ENCODE peak calls at places on chromosomes 16 and 17, in seven cellular contexts. W is sigmoid colon, U is choroid plexus epithelial cell, K is heart right ventricle, M is dorsolateral prefrontal cortex, D is cardiac muscle cell, A is AG09309. G is an unnamed sample.

GRCh38 chr17:54172654-54173316 is 350.1 kb downstream of the KIF2B start:
- DNase-seq in W (no peak), U (peak), K (no peak), M (peak), D (peak), A (no peak), G (peak)

GRCh38 chr17:1147664-1148063 is 32.1 kb downstream of the ABR start:
- DNase-seq in W (no peak), U (peak), K (peak), M (peak), D (peak), A (no peak), G (peak)

GRCh38 chr16:29674188-29674587 is 4.8 kb upstream of the QPRT start:
- DNase-seq in W (peak), U (no peak), K (peak), M (peak), D (no peak), A (no peak), G (peak)

GRCh38 chr17:60510031-60510430 is 16.0 kb downstream of the APPBP2 start:
- DNase-seq in W (no peak), U (no peak), K (no peak), M (no peak), D (no peak), A (no peak), G (no peak)

GRCh38 chr16:8931864-8932263 is 31.8 kb downstream of the USP7 start:
- DNase-seq in W (no peak), U (peak), K (peak), M (no peak), D (peak), A (no peak), G (peak)

GRCh38 chr17:27236710-27237315 is 57.1 kb upstream of the WSB1 start:
- DNase-seq in W (peak), U (peak), K (peak), M (peak), D (peak), A (no peak), G (peak)

GRCh38 chr16:68460067-68460466 is 11.8 kb upstream of the SMPD3 start:
- DNase-seq in W (no peak), U (no peak), K (no peak), M (no peak), D (no peak), A (no peak), G (no peak)

GRCh38 chr17:75625813-75626486 is 7.3 kb upstream of the SMIM5 start:
- DNase-seq in W (no peak), U (peak), K (no peak), M (no peak), D (peak), A (no peak), G (no peak)

GRCh38 chr16:72924918-72925630 is 122.9 kb downstream of the ZFHX3 start:
- DNase-seq in W (peak), U (no peak), K (no peak), M (no peak), D (no peak), A (no peak), G (no peak)

GRCh38 chr17:49433000-49433694 is 18.5 kb upstream of the PHB1 start:
- DNase-seq in W (no peak), U (no peak), K (no peak), M (no peak), D (no peak), A (no peak), G (no peak)

GRCh38 chr16:30766206-30766921 is 4.2 kb downstream of the RNF40 start:
- DNase-seq in W (no peak), U (no peak), K (no peak), M (no peak), D (no peak), A (no peak), G (no peak)

GRCh38 chr16:66258916-66259845 is 107.3 kb upstream of the CDH5 start:
- DNase-seq in W (peak), U (no peak), K (no peak), M (no peak), D (no peak), A (no peak), G (no peak)

GRCh38 chr17:6422654-6423241 is 12.2 kb downstream of the AIPL1 start:
- DNase-seq in W (no peak), U (no peak), K (no peak), M (no peak), D (no peak), A (no peak), G (no peak)

GRCh38 chr17:13114601-13115024 is 96.8 kb upstream of the ELAC2 start:
- DNase-seq in W (no peak), U (peak), K (peak), M (peak), D (peak), A (peak), G (peak)

GRCh38 chr16:30539000-30539964 is 4.6 kb upstream of the ZNF747 start:
- DNase-seq in W (no peak), U (no peak), K (peak), M (no peak), D (peak), A (no peak), G (no peak)

GRCh38 chr16:86984975-86985655 is 332.1 kb downstream of the C16orf95 start:
- DNase-seq in W (no peak), U (no peak), K (peak), M (no peak), D (peak), A (no peak), G (no peak)

GRCh38 chr16:84689126-84689525 is 10.7 kb upstream of the USP10 start:
- DNase-seq in W (peak), U (peak), K (no peak), M (no peak), D (no peak), A (peak), G (peak)

GRCh38 chr17:45759761-45760160 is 24.4 kb upstream of the CRHR1 start:
- DNase-seq in W (no peak), U (peak), K (no peak), M (no peak), D (no peak), A (no peak), G (no peak)

GRCh38 chr16:58614212-58614611 is 15.4 kb downstream of the CNOT1 start:
- DNase-seq in W (no peak), U (peak), K (no peak), M (no peak), D (no peak), A (peak), G (no peak)

GRCh38 chr16:21990381-21990944 is 10.5 kb downstream of the PDZD9 start:
- DNase-seq in W (no peak), U (no peak), K (no peak), M (no peak), D (no peak), A (no peak), G (no peak)

GRCh38 chr16:84139628-84140258 is 5.2 kb downstream of the HSDL1 start:
- DNase-seq in W (no peak), U (no peak), K (no peak), M (no peak), D (no peak), A (no peak), G (no peak)

GRCh38 chr17:17377568-17377967 is 74.4 kb downstream of the NT5M start:
- DNase-seq in W (no peak), U (no peak), K (no peak), M (no peak), D (no peak), A (no peak), G (no peak)

GRCh38 chr17:11979795-11980194 is 17.5 kb downstream of the ZNF18 start:
- DNase-seq in W (no peak), U (no peak), K (no peak), M (no peak), D (no peak), A (no peak), G (no peak)

GRCh38 chr17:81510798-81511549 is 1.6 kb downstream of the ACTG1 start:
- DNase-seq in W (no peak), U (peak), K (no peak), M (no peak), D (peak), A (no peak), G (no peak)

GRCh38 chr16:9929836-9930235 is 252.4 kb downstream of the GRIN2A start:
- DNase-seq in W (no peak), U (no peak), K (no peak), M (no peak), D (no peak), A (no peak), G (no peak)

GRCh38 chr17:40485851-40486512 is 15.4 kb downstream of the TNS4 start:
- DNase-seq in W (peak), U (peak), K (no peak), M (no peak), D (no peak), A (peak), G (peak)

GRCh38 chr17:48611681-48612455 is 1.1 kb upstream of the HOXB7 start:
- DNase-seq in W (no peak), U (no peak), K (no peak), M (no peak), D (no peak), A (no peak), G (no peak)

GRCh38 chr17:63697341-63698286 is 2.3 kb downstream of the LIMD2 start:
- DNase-seq in W (no peak), U (peak), K (peak), M (no peak), D (no peak), A (no peak), G (no peak)

GRCh38 chr17:63698886-63699637 is 863 bp downstream of the LIMD2 start:
- DNase-seq in W (peak), U (peak), K (peak), M (no peak), D (no peak), A (no peak), G (no peak)

GRCh38 chr17:63699638-63700527 is at the start of gene LIMD2:
- DNase-seq in W (peak), U (no peak), K (peak), M (no peak), D (peak), A (no peak), G (no peak)

GRCh38 chr17:63696381-63696961 is 3.5 kb downstream of the LIMD2 start:
- DNase-seq in W (no peak), U (peak), K (no peak), M (no peak), D (peak), A (no peak), G (no peak)

DNA sequence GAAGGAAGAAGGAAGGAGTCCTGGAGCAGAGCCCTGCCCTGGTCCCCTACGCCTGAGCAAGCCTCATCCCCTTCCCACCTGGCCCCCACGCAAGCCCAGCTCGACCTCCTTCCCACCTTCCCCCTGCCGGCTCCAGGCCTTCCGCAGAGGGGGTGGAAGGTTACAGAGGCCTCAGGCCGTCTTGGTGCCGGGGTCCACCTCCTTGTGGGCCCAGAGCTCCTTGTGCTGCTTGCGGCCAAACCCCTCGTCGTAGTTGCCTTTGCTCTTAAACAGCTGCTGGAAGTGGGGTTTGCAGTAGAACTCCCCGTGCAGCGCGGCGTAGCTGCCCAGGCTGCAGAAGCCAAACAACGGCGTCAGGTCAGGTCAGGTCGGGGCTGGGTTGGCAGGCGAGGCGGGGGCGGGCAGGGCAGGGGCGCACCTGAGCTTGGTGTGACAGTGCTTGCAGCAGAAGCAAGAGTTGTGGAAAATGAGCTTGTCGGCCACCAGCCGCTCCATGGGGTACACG is 1.5 kb downstream of the LIMD2 start:
- DNase-seq in W (no peak), U (no peak), K (no peak), M (no peak), D (no peak), A (no peak), G (no peak)
- H3K4me3 ChIP-seq in W (peak), U (peak), K (peak), M (peak), D (peak), A (no peak), G (peak)

GRCh38 chr16:27811881-27812280 is 251.6 kb downstream of the GSG1L start:
- DNase-seq in W (peak), U (no peak), K (no peak), M (peak), D (no peak), A (no peak), G (no peak)
- TF ChIP-seq CTCF in W (no peak), U (no peak), K (no peak), M (no peak), D (no peak), A (no peak), G (no peak)

GRCh38 chr16:50560903-50561863 is 13.0 kb downstream of the NKD1 start:
- DNase-seq in W (no peak), U (no peak), K (no peak), M (no peak), D (no peak), A (no peak), G (no peak)

GRCh38 chr16:50565428-50565827 is 17.2 kb downstream of the NKD1 start:
- DNase-seq in W (no peak), U (no peak), K (no peak), M (no peak), D (no peak), A (no peak), G (no peak)

GRCh38 chr16:50562657-50563056 is 14.5 kb downstream of the NKD1 start:
- DNase-seq in W (no peak), U (no peak), K (no peak), M (no peak), D (no peak), A (no peak), G (no peak)

GRCh38 chr16:50566336-50566962 is 18.3 kb downstream of the NKD1 start:
- DNase-seq in W (no peak), U (no peak), K (no peak), M (no peak), D (no peak), A (no peak), G (no peak)

DNA sequence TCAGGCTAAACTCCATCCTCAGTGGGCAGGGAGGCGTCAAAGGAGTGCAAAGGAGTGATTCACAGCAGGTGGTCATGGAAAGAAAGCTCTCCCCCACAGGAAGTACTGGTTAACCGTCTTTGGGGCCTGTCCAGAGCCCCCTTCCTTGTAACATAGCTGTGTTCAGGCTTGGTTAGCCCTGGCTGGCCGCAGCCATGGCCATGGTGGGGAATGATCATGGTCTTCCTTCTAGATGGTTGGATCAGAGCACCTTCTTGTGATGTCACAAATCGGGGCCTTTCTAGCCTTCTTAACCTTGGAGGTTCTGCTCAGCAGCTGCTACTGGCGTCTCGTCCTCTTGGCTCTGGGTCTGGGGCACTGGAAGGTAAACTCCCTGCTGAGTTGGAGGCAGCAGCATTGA is 15.8 kb downstream of the NKD1 start:
- DNase-seq in W (no peak), U (no peak), K (no peak), M (no peak), D (no peak), A (no peak), G (no peak)
- H3K4me3 ChIP-seq in W (no peak), U (no peak), K (no peak), M (no peak), D (no peak), A (no peak), G (no peak)

DNA sequence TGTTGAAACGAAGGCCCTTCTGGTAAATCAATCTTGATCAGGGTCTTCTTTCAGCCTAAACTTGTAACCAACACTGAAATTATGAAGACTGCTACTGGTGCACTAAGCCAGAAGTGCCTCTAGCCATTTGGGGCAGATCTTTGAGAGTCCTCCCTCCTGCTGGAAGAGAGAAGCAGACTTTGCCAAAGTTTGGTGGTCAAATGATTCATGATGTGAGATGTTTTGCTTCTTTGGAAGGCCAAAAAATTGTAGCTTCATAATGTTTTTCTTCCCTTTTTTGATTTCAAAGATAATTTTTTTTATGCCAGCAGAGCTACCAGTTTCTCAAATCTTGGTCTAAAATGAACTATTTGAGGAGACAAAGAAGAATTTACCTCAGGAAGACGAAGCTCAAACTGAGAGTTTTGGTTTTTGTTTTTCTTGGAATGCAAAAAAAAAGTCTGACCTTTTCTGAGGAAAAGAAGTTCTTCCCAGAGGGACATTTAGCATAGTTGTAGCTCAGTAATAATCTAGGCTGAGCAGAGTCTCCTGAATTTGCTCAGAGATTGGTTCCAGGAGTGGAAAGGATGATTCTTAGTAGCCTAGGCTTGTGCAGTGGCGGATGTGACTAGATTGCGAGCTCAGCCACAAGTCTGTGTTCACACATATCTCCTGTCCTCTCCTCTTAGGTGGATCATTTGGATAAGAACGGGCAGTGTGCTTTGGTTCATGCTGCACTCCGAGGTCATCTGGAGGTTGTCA is 50.9 kb downstream of the CYB561 start:
- DNase-seq in W (no peak), U (peak), K (peak), M (no peak), D (peak), A (peak), G (peak)
- TF ChIP-seq CTCF in W (no peak), U (peak), K (no peak), M (no peak), D (no peak), A (no peak), G (peak)

GRCh38 chr16:3066440-3066748 is 954 bp downstream of the IL32 start:
- DNase-seq in W (no peak), U (no peak), K (no peak), M (no peak), D (no peak), A (no peak), G (no peak)
- H3K4me3 ChIP-seq in W (peak), U (no peak), K (peak), M (no peak), D (no peak), A (no peak), G (no peak)

GRCh38 chr16:55501549-55502322 is 7.1 kb upstream of the LPCAT2 start:
- DNase-seq in W (no peak), U (no peak), K (no peak), M (no peak), D (no peak), A (no peak), G (no peak)
- TF ChIP-seq CTCF in W (no peak), U (peak), K (no peak), M (no peak), D (peak), A (peak), G (peak)

DNA sequence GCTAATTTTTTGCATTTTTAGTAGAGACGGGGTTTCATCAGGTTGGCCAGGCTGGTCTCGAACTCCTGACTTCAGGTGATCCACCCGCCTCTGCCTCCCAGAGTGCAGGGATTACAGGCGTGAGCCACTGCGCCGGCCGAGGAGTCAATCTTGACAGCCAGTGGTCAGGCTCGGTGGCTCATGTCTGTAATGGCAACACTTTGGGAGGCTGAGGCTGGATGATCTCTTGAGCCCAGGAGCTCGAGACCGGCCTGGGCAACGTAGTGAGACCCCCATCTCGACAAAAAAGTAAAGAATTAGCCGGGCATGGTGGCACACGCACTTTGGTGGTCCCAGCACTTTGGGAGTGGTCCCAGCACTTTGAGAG is 608 bp upstream of the PGS1 start:
- DNase-seq in W (no peak), U (no peak), K (no peak), M (no peak), D (no peak), A (no peak), G (no peak)
- H3K4me3 ChIP-seq in W (peak), U (peak), K (peak), M (peak), D (no peak), A (peak), G (peak)